ENCODE peak calls at places on chromosomes 11 and 22, in seven cellular contexts. One of them, this sample, is unnamed. For H3K4me1, the result is how much of the 10 kb centered on the place peaks cover.

GRCh38 chr22:20526628-20527355 is 19.4 kb downstream of the MED15 start:
- DNase-seq in right lobe of liver: no peak
- DNase-seq in pancreas: no peak
- DNase-seq in breast epithelium: no peak
- DNase-seq in fibroblast of lung: peak
- DNase-seq in CD8-positive, alpha-beta memory T cell: no peak
- DNase-seq in tibial nerve: no peak
- DNase-seq in this sample: no peak

GRCh38 chr11:70128435-70128906 is 50.4 kb downstream of the ANO1 start:
- DNase-seq in breast epithelium: peak
- DNase-seq in pancreas: no peak
- DNase-seq in fibroblast of lung: no peak
- DNase-seq in CD8-positive, alpha-beta memory T cell: no peak
- DNase-seq in right lobe of liver: peak
- DNase-seq in tibial nerve: no peak
- DNase-seq in this sample: no peak

GRCh38 chr11:33735426-33736147 is 636 bp downstream of the CD59 start:
- DNase-seq in fibroblast of lung: no peak
- DNase-seq in breast epithelium: peak
- DNase-seq in tibial nerve: no peak
- DNase-seq in CD8-positive, alpha-beta memory T cell: peak
- DNase-seq in pancreas: peak
- DNase-seq in right lobe of liver: peak
- DNase-seq in this sample: no peak

GRCh38 chr11:3022982-3023381 is 30.9 kb upstream of the NAP1L4 start:
- DNase-seq in CD8-positive, alpha-beta memory T cell: no peak
- DNase-seq in pancreas: no peak
- DNase-seq in breast epithelium: no peak
- DNase-seq in right lobe of liver: no peak
- DNase-seq in tibial nerve: no peak
- DNase-seq in fibroblast of lung: peak
- DNase-seq in this sample: no peak

GRCh38 chr11:117520201-117520600 is 192.5 kb downstream of the CEP164 start:
- DNase-seq in pancreas: no peak
- DNase-seq in CD8-positive, alpha-beta memory T cell: no peak
- DNase-seq in tibial nerve: no peak
- DNase-seq in right lobe of liver: no peak
- DNase-seq in fibroblast of lung: no peak
- DNase-seq in breast epithelium: no peak
- DNase-seq in this sample: no peak

GRCh38 chr11:64245797-64246623 is 733 bp downstream of the PPP1R14B start:
- DNase-seq in pancreas: peak
- DNase-seq in right lobe of liver: peak
- DNase-seq in breast epithelium: peak
- DNase-seq in CD8-positive, alpha-beta memory T cell: peak
- DNase-seq in tibial nerve: peak
- DNase-seq in fibroblast of lung: peak
- DNase-seq in this sample: peak

GRCh38 chr22:42837556-42837955 is 19.5 kb downstream of the ARFGAP3 start:
- DNase-seq in CD8-positive, alpha-beta memory T cell: no peak
- DNase-seq in pancreas: no peak
- DNase-seq in tibial nerve: no peak
- DNase-seq in breast epithelium: no peak
- DNase-seq in fibroblast of lung: no peak
- DNase-seq in right lobe of liver: peak
- DNase-seq in this sample: no peak

GRCh38 chr22:37496651-37497599 is 10.7 kb upstream of the MFNG start:
- DNase-seq in CD8-positive, alpha-beta memory T cell: no peak
- DNase-seq in breast epithelium: no peak
- DNase-seq in pancreas: no peak
- DNase-seq in fibroblast of lung: peak
- DNase-seq in tibial nerve: no peak
- DNase-seq in right lobe of liver: no peak
- DNase-seq in this sample: no peak

GRCh38 chr22:37063436-37064420 is 12.2 kb downstream of the KCTD17 start:
- DNase-seq in tibial nerve: no peak
- DNase-seq in CD8-positive, alpha-beta memory T cell: peak
- DNase-seq in pancreas: no peak
- DNase-seq in right lobe of liver: no peak
- DNase-seq in breast epithelium: no peak
- DNase-seq in fibroblast of lung: no peak
- DNase-seq in this sample: no peak

GRCh38 chr22:42797021-42797420 is 60.1 kb downstream of the ARFGAP3 start:
- DNase-seq in CD8-positive, alpha-beta memory T cell: no peak
- DNase-seq in fibroblast of lung: no peak
- DNase-seq in pancreas: no peak
- DNase-seq in tibial nerve: no peak
- DNase-seq in breast epithelium: no peak
- DNase-seq in right lobe of liver: no peak
- DNase-seq in this sample: peak

GRCh38 chr11:95924414-95924760 is 480 bp upstream of the MTMR2 start:
- DNase-seq in right lobe of liver: no peak
- DNase-seq in breast epithelium: no peak
- DNase-seq in tibial nerve: no peak
- DNase-seq in pancreas: no peak
- DNase-seq in CD8-positive, alpha-beta memory T cell: no peak
- DNase-seq in fibroblast of lung: peak
- DNase-seq in this sample: no peak

GRCh38 chr11:64913171-64913727 is 3.8 kb downstream of the ATG2A start:
- DNase-seq in fibroblast of lung: no peak
- DNase-seq in pancreas: no peak
- DNase-seq in breast epithelium: no peak
- DNase-seq in right lobe of liver: no peak
- DNase-seq in CD8-positive, alpha-beta memory T cell: no peak
- DNase-seq in tibial nerve: no peak
- DNase-seq in this sample: no peak

GRCh38 chr11:23991140-23991539 is 505.7 kb upstream of the LUZP2 start:
- DNase-seq in fibroblast of lung: peak
- DNase-seq in pancreas: no peak
- DNase-seq in breast epithelium: no peak
- DNase-seq in CD8-positive, alpha-beta memory T cell: no peak
- DNase-seq in tibial nerve: no peak
- DNase-seq in right lobe of liver: no peak
- DNase-seq in this sample: no peak

GRCh38 chr11:1872267-1872985 is 19.3 kb downstream of the PRR33 start:
- DNase-seq in pancreas: no peak
- DNase-seq in fibroblast of lung: no peak
- DNase-seq in right lobe of liver: no peak
- DNase-seq in CD8-positive, alpha-beta memory T cell: no peak
- DNase-seq in breast epithelium: no peak
- DNase-seq in tibial nerve: no peak
- DNase-seq in this sample: peak

GRCh38 chr11:112247198-112247597 is 13.5 kb downstream of the PLET1 start:
- DNase-seq in breast epithelium: no peak
- DNase-seq in pancreas: no peak
- DNase-seq in CD8-positive, alpha-beta memory T cell: no peak
- DNase-seq in right lobe of liver: no peak
- DNase-seq in fibroblast of lung: peak
- DNase-seq in tibial nerve: no peak
- DNase-seq in this sample: no peak

GRCh38 chr22:19041403-19042074 is 80.7 kb downstream of the DGCR2 start:
- DNase-seq in CD8-positive, alpha-beta memory T cell: no peak
- DNase-seq in pancreas: no peak
- DNase-seq in tibial nerve: no peak
- DNase-seq in right lobe of liver: no peak
- DNase-seq in breast epithelium: no peak
- DNase-seq in fibroblast of lung: no peak
- DNase-seq in this sample: no peak

GRCh38 chr11:395866-396265 is 1.9 kb downstream of the PKP3 start:
- DNase-seq in breast epithelium: no peak
- DNase-seq in pancreas: no peak
- DNase-seq in right lobe of liver: no peak
- DNase-seq in CD8-positive, alpha-beta memory T cell: no peak
- DNase-seq in fibroblast of lung: no peak
- DNase-seq in tibial nerve: no peak
- DNase-seq in this sample: no peak

GRCh38 chr11:61815790-61816735 is 740 bp downstream of the FADS1 start:
- DNase-seq in right lobe of liver: peak
- DNase-seq in breast epithelium: peak
- DNase-seq in pancreas: peak
- DNase-seq in tibial nerve: peak
- DNase-seq in fibroblast of lung: peak
- DNase-seq in CD8-positive, alpha-beta memory T cell: peak
- DNase-seq in this sample: peak

DNA sequence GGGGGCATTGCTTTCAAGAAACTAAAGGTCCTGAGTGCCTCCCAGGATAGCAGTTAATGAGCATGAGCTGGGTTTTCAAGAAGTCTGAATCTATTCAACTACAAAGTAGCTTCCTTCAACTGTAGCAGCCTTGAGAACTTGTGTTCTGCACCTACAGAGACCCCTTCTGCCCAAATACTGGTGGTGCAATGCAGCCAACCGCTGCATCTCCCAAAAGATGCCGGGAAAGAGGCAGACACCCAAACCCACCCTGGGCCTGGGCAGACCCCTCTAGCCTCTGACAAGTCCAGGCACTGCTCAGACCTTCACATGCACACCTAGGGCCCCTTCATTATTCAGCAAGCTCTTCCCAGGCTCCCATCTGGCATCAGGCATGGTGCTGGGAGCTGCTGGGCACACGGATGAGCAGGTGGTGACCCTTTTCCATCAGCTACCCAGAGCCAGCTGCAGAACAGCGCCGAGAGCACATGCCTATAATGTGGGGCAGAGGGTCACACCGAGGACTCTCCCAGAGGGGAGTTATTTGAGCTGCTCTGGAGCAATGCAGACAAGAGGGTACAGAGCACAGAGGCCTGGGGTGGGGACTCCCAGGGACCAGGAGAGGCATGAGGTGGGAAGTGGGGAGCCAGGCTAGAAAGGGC is 44.9 kb upstream of the ETS1 start:
- DNase-seq in right lobe of liver: no peak
- DNase-seq in breast epithelium: no peak
- DNase-seq in CD8-positive, alpha-beta memory T cell: peak
- DNase-seq in fibroblast of lung: peak
- DNase-seq in tibial nerve: no peak
- DNase-seq in pancreas: no peak
- DNase-seq in this sample: no peak
- H3K4me1 ChIP-seq in right lobe of liver: under half
- H3K4me1 ChIP-seq in breast epithelium: under half
- H3K4me1 ChIP-seq in CD8-positive, alpha-beta memory T cell: under half
- H3K4me1 ChIP-seq in fibroblast of lung: under half
- H3K4me1 ChIP-seq in tibial nerve: under half
- H3K4me1 ChIP-seq in pancreas: under half
- H3K4me1 ChIP-seq in this sample: under half

DNA sequence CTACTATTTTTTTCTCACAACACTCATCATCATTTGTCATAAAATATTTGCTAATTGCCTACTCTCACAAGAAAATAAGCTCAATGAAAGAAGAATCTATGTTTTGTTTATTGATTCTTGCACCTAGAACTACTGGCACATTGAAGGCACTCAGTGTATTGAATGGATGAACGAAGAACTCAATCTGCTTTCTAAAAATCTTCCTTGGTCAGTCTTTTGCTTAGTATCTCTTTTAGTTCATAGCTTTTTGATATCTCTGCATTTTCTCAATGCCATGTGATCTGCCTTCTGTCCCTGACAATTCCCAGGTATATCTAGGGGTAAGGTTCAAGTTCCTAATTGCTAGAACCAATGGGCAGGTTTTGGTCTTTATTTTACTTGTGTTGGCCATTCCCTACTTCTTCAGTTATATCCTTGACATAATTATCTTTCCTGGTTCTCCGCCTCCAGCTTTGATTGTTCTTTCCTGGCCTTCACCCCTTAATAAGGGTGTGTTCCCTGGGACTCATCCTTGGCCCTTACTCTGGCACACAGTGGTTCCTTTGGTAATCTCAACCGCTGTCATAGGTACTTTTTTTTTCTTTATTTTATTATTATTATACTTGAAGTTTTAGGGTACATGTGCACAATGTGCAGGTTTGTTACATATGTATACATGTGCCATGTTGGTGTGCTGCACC is 96.4 kb downstream of the CCDC83 start:
- DNase-seq in pancreas: no peak
- DNase-seq in CD8-positive, alpha-beta memory T cell: no peak
- DNase-seq in tibial nerve: no peak
- DNase-seq in breast epithelium: no peak
- DNase-seq in right lobe of liver: no peak
- DNase-seq in fibroblast of lung: no peak
- DNase-seq in this sample: no peak
- H3K4me1 ChIP-seq in pancreas: under half
- H3K4me1 ChIP-seq in CD8-positive, alpha-beta memory T cell: under half
- H3K4me1 ChIP-seq in tibial nerve: under half
- H3K4me1 ChIP-seq in breast epithelium: under half
- H3K4me1 ChIP-seq in right lobe of liver: under half
- H3K4me1 ChIP-seq in fibroblast of lung: under half
- H3K4me1 ChIP-seq in this sample: under half

GRCh38 chr11:68416070-68416578 is 44.4 kb upstream of the PPP6R3 start:
- DNase-seq in right lobe of liver: peak
- DNase-seq in breast epithelium: no peak
- DNase-seq in tibial nerve: no peak
- DNase-seq in CD8-positive, alpha-beta memory T cell: no peak
- DNase-seq in pancreas: no peak
- DNase-seq in fibroblast of lung: no peak
- DNase-seq in this sample: no peak
- H3K4me1 ChIP-seq in right lobe of liver: under half
- H3K4me1 ChIP-seq in breast epithelium: under half
- H3K4me1 ChIP-seq in tibial nerve: under half
- H3K4me1 ChIP-seq in CD8-positive, alpha-beta memory T cell: under half
- H3K4me1 ChIP-seq in pancreas: under half
- H3K4me1 ChIP-seq in fibroblast of lung: under half
- H3K4me1 ChIP-seq in this sample: under half

DNA sequence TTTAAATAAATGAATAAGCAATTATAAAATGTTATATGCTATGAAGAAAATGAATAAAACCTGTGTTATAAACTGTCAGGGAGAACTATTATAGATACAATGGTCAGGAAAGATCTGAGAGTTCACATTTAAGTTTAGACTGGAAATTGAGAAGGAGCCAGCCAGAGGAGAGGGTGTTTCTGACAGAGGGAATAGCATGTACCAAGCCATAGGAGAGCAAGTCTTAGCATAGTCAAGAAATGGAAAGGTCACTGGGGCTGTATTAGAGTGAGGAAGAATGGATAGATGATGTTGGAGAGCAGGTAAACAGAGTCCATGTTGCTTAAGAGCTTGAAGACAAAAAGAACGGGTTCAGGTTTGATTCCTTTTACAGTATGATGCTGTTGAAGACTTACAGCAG is 87.4 kb downstream of the FAM83F start:
- DNase-seq in fibroblast of lung: no peak
- DNase-seq in right lobe of liver: no peak
- DNase-seq in CD8-positive, alpha-beta memory T cell: no peak
- DNase-seq in pancreas: no peak
- DNase-seq in breast epithelium: no peak
- DNase-seq in tibial nerve: no peak
- DNase-seq in this sample: no peak
- H3K4me1 ChIP-seq in fibroblast of lung: under half
- H3K4me1 ChIP-seq in right lobe of liver: under half
- H3K4me1 ChIP-seq in CD8-positive, alpha-beta memory T cell: half or more
- H3K4me1 ChIP-seq in pancreas: under half
- H3K4me1 ChIP-seq in breast epithelium: under half
- H3K4me1 ChIP-seq in tibial nerve: under half
- H3K4me1 ChIP-seq in this sample: under half

GRCh38 chr22:50341977-50342650 is 1.0 kb upstream of the PPP6R2 start:
- DNase-seq in pancreas: peak
- DNase-seq in tibial nerve: peak
- DNase-seq in fibroblast of lung: peak
- DNase-seq in right lobe of liver: peak
- DNase-seq in breast epithelium: peak
- DNase-seq in CD8-positive, alpha-beta memory T cell: peak
- DNase-seq in this sample: peak
- H3K4me1 ChIP-seq in pancreas: under half
- H3K4me1 ChIP-seq in tibial nerve: under half
- H3K4me1 ChIP-seq in fibroblast of lung: under half
- H3K4me1 ChIP-seq in right lobe of liver: under half
- H3K4me1 ChIP-seq in breast epithelium: under half
- H3K4me1 ChIP-seq in CD8-positive, alpha-beta memory T cell: under half
- H3K4me1 ChIP-seq in this sample: under half